ENCODE peak calls at places on chromosomes 16 and 17, in eight cellular contexts. B, L, Q, K, G, D, A and F are unnamed samples.

GRCh38 chr17:69501591-69502468 is 87.3 kb downstream of the MAP2K6 start:
- DNase-seq in G (peak), D (no peak), Q (peak), A (peak), B (peak), K (no peak), L (peak), F (peak)

GRCh38 chr16:30185683-30186421 is 2.5 kb downstream of the CORO1A start:
- DNase-seq in Q (peak), K (peak), D (peak), A (no peak), L (no peak), B (no peak), G (peak), F (no peak)

GRCh38 chr16:68978303-68978954 is 127.0 kb upstream of the HAS3 start:
- DNase-seq in K (no peak), Q (no peak), B (no peak), A (no peak), L (no peak), G (no peak), D (no peak), F (no peak)

GRCh38 chr17:5500804-5501391 is 14.5 kb downstream of the MIS12 start:
- DNase-seq in B (peak), D (peak), L (no peak), Q (peak), K (peak), G (peak), A (peak), F (peak)

GRCh38 chr17:35735036-35735805 is 3.8 kb downstream of the RASL10B start:
- DNase-seq in Q (no peak), B (no peak), A (no peak), G (no peak), K (no peak), L (no peak), D (no peak), F (no peak)

GRCh38 chr17:7716901-7717755 is at the start of gene DNAH2:
- DNase-seq in L (peak), Q (peak), B (peak), A (peak), K (no peak), G (peak), D (no peak), F (peak)

GRCh38 chr17:78904371-78904770 is 1.4 kb upstream of the CEP295NL start:
- DNase-seq in D (no peak), Q (no peak), A (no peak), L (no peak), B (no peak), K (no peak), G (no peak), F (no peak)

GRCh38 chr17:70464995-70465394 is 295.7 kb downstream of the KCNJ2 start:
- DNase-seq in Q (no peak), G (no peak), A (no peak), L (no peak), K (no peak), B (no peak), D (no peak), F (no peak)

GRCh38 chr17:83025636-83026280 is 53.7 kb upstream of the METRNL start:
- DNase-seq in L (no peak), Q (no peak), B (no peak), D (no peak), A (no peak), G (no peak), K (no peak), F (no peak)

GRCh38 chr17:81735181-81736102 is 23.4 kb downstream of the SLC25A10 start:
- DNase-seq in G (peak), B (no peak), K (no peak), Q (peak), L (no peak), A (no peak), D (no peak), F (peak)

GRCh38 chr16:3283525-3284447 is 495 bp downstream of the ZNF263 start:
- DNase-seq in K (no peak), G (peak), L (no peak), B (no peak), D (no peak), Q (peak), A (no peak), F (no peak)

GRCh38 chr17:79945591-79946255 is 89.9 kb downstream of the TBC1D16 start:
- DNase-seq in D (no peak), Q (no peak), L (no peak), A (no peak), G (no peak), K (no peak), B (no peak), F (no peak)

GRCh38 chr17:37488009-37488604 is 1.6 kb upstream of the DUSP14 start:
- DNase-seq in A (peak), Q (peak), B (peak), D (no peak), K (no peak), L (peak), G (peak), F (peak)

GRCh38 chr17:2385240-2386202 is 15.3 kb downstream of the MNT start:
- DNase-seq in L (no peak), B (no peak), G (no peak), D (no peak), K (no peak), A (no peak), Q (no peak), F (no peak)